ENCODE peak calls at places on chromosomes 12 and 14, in nine cellular contexts. One of them, this sample, is unnamed.

GRCh38 chr12:63945777-63946176 is 101.3 kb downstream of the SRGAP1 start:
- DNase-seq in AG09319: no peak
- DNase-seq in T-helper 1 cell: no peak
- DNase-seq in hypothalamus: no peak
- DNase-seq in HFF-Myc: no peak
- DNase-seq in NCI-H1105: no peak
- DNase-seq in MM.1S: no peak
- DNase-seq in Jurkat, Clone E6-1: no peak
- DNase-seq in AG09309: no peak
- DNase-seq in this sample: no peak

GRCh38 chr12:104411826-104412626 is 44.7 kb upstream of the CHST11 start:
- DNase-seq in AG09319: no peak
- DNase-seq in T-helper 1 cell: no peak
- DNase-seq in hypothalamus: no peak
- DNase-seq in HFF-Myc: no peak
- DNase-seq in NCI-H1105: no peak
- DNase-seq in MM.1S: no peak
- DNase-seq in Jurkat, Clone E6-1: no peak
- DNase-seq in AG09309: no peak
- DNase-seq in this sample: no peak

GRCh38 chr12:102169922-102170698 is 27.5 kb downstream of the PMCH start:
- DNase-seq in AG09319: no peak
- DNase-seq in T-helper 1 cell: no peak
- DNase-seq in hypothalamus: no peak
- DNase-seq in HFF-Myc: peak; percentile 5
- DNase-seq in NCI-H1105: peak; percentile 30
- DNase-seq in MM.1S: peak; percentile 45
- DNase-seq in Jurkat, Clone E6-1: peak; percentile 25
- DNase-seq in AG09309: no peak
- DNase-seq in this sample: peak; percentile 5

GRCh38 chr12:92827836-92828431 is 101.2 kb downstream of the EEA1 start:
- DNase-seq in AG09319: peak; percentile 10
- DNase-seq in T-helper 1 cell: no peak
- DNase-seq in hypothalamus: no peak
- DNase-seq in HFF-Myc: peak; percentile 27
- DNase-seq in NCI-H1105: no peak
- DNase-seq in MM.1S: peak; percentile 36
- DNase-seq in Jurkat, Clone E6-1: peak; percentile 59
- DNase-seq in AG09309: no peak
- DNase-seq in this sample: no peak

GRCh38 chr12:89960607-89961394 is 252.2 kb upstream of the ATP2B1 start:
- DNase-seq in AG09319: no peak
- DNase-seq in T-helper 1 cell: no peak
- DNase-seq in hypothalamus: no peak
- DNase-seq in HFF-Myc: no peak
- DNase-seq in NCI-H1105: no peak
- DNase-seq in MM.1S: no peak
- DNase-seq in Jurkat, Clone E6-1: no peak
- DNase-seq in AG09309: no peak
- DNase-seq in this sample: no peak

GRCh38 chr14:31969371-31969770 is 107.7 kb upstream of the ARHGAP5 start:
- DNase-seq in AG09319: no peak
- DNase-seq in T-helper 1 cell: no peak
- DNase-seq in hypothalamus: no peak
- DNase-seq in HFF-Myc: no peak
- DNase-seq in NCI-H1105: no peak
- DNase-seq in MM.1S: no peak
- DNase-seq in Jurkat, Clone E6-1: no peak
- DNase-seq in AG09309: no peak
- DNase-seq in this sample: no peak

GRCh38 chr12:11885261-11886038 is 185.3 kb upstream of the BCL2L14 start:
- DNase-seq in AG09319: no peak
- DNase-seq in T-helper 1 cell: no peak
- DNase-seq in hypothalamus: no peak
- DNase-seq in HFF-Myc: no peak
- DNase-seq in NCI-H1105: peak; percentile 38
- DNase-seq in MM.1S: no peak
- DNase-seq in Jurkat, Clone E6-1: no peak
- DNase-seq in AG09309: no peak
- DNase-seq in this sample: peak; percentile 83

GRCh38 chr12:12715459-12716150 is 1.6 kb upstream of the CDKN1B start:
- DNase-seq in AG09319: no peak
- DNase-seq in T-helper 1 cell: no peak
- DNase-seq in hypothalamus: no peak
- DNase-seq in HFF-Myc: no peak
- DNase-seq in NCI-H1105: peak; percentile 35
- DNase-seq in MM.1S: peak; percentile 94
- DNase-seq in Jurkat, Clone E6-1: peak; percentile 72
- DNase-seq in AG09309: no peak
- DNase-seq in this sample: no peak

GRCh38 chr12:65497645-65498044 is 219.2 kb downstream of the MSRB3 start:
- DNase-seq in AG09319: no peak
- DNase-seq in T-helper 1 cell: no peak
- DNase-seq in hypothalamus: no peak
- DNase-seq in HFF-Myc: no peak
- DNase-seq in NCI-H1105: no peak
- DNase-seq in MM.1S: no peak
- DNase-seq in Jurkat, Clone E6-1: no peak
- DNase-seq in AG09309: no peak
- DNase-seq in this sample: no peak

GRCh38 chr12:31868980-31869379 is 90.2 kb upstream of the RESF1 start:
- DNase-seq in AG09319: no peak
- DNase-seq in T-helper 1 cell: no peak
- DNase-seq in hypothalamus: no peak
- DNase-seq in HFF-Myc: peak; percentile 41
- DNase-seq in NCI-H1105: peak; percentile 88
- DNase-seq in MM.1S: no peak
- DNase-seq in Jurkat, Clone E6-1: no peak
- DNase-seq in AG09309: no peak
- DNase-seq in this sample: peak; percentile 75

GRCh38 chr14:99759546-99759925 is 33.7 kb upstream of the EML1 start:
- DNase-seq in AG09319: no peak
- DNase-seq in T-helper 1 cell: no peak
- DNase-seq in hypothalamus: no peak
- DNase-seq in HFF-Myc: no peak
- DNase-seq in NCI-H1105: no peak
- DNase-seq in MM.1S: no peak
- DNase-seq in Jurkat, Clone E6-1: no peak
- DNase-seq in AG09309: no peak
- DNase-seq in this sample: no peak

GRCh38 chr12:75526655-75527511 is 15.5 kb upstream of the KRR1 start:
- DNase-seq in AG09319: no peak
- DNase-seq in T-helper 1 cell: no peak
- DNase-seq in hypothalamus: no peak
- DNase-seq in HFF-Myc: peak; percentile 56
- DNase-seq in NCI-H1105: peak; percentile 64
- DNase-seq in MM.1S: peak; percentile 78
- DNase-seq in Jurkat, Clone E6-1: peak; percentile 29
- DNase-seq in AG09309: peak; percentile 7
- DNase-seq in this sample: peak; percentile 58

GRCh38 chr12:42129595-42130204 is 15.0 kb downstream of the GXYLT1 start:
- DNase-seq in AG09319: no peak
- DNase-seq in T-helper 1 cell: no peak
- DNase-seq in hypothalamus: no peak
- DNase-seq in HFF-Myc: peak; percentile 56
- DNase-seq in NCI-H1105: peak; percentile 20
- DNase-seq in MM.1S: peak; percentile 39
- DNase-seq in Jurkat, Clone E6-1: no peak
- DNase-seq in AG09309: no peak
- DNase-seq in this sample: peak; percentile 47

GRCh38 chr14:54650331-54651017 is 83.5 kb downstream of the SAMD4A start:
- DNase-seq in AG09319: no peak
- DNase-seq in T-helper 1 cell: no peak
- DNase-seq in hypothalamus: peak; percentile 33
- DNase-seq in HFF-Myc: peak; percentile 58
- DNase-seq in NCI-H1105: no peak
- DNase-seq in MM.1S: no peak
- DNase-seq in Jurkat, Clone E6-1: no peak
- DNase-seq in AG09309: no peak
- DNase-seq in this sample: no peak

GRCh38 chr12:116303929-116304328 is 26.4 kb upstream of the MED13L start:
- DNase-seq in AG09319: no peak
- DNase-seq in T-helper 1 cell: no peak
- DNase-seq in hypothalamus: no peak
- DNase-seq in HFF-Myc: no peak
- DNase-seq in NCI-H1105: no peak
- DNase-seq in MM.1S: no peak
- DNase-seq in Jurkat, Clone E6-1: no peak
- DNase-seq in AG09309: no peak
- DNase-seq in this sample: no peak

GRCh38 chr12:14845350-14845750 is 2.0 kb upstream of the ART4 start:
- DNase-seq in AG09319: no peak
- DNase-seq in T-helper 1 cell: no peak
- DNase-seq in hypothalamus: peak; percentile 8
- DNase-seq in HFF-Myc: no peak
- DNase-seq in NCI-H1105: peak; percentile 47
- DNase-seq in MM.1S: peak; percentile 53
- DNase-seq in Jurkat, Clone E6-1: peak; percentile 31
- DNase-seq in AG09309: no peak
- DNase-seq in this sample: peak; percentile 11

GRCh38 chr12:116996648-116997047 is 85.9 kb downstream of the FBXW8 start:
- DNase-seq in AG09319: no peak
- DNase-seq in T-helper 1 cell: no peak
- DNase-seq in hypothalamus: no peak
- DNase-seq in HFF-Myc: no peak
- DNase-seq in NCI-H1105: no peak
- DNase-seq in MM.1S: no peak
- DNase-seq in Jurkat, Clone E6-1: no peak
- DNase-seq in AG09309: no peak
- DNase-seq in this sample: no peak

GRCh38 chr12:2311001-2311778 is 258.4 kb downstream of the CACNA1C start:
- DNase-seq in AG09319: peak; percentile 88
- DNase-seq in T-helper 1 cell: no peak
- DNase-seq in hypothalamus: no peak
- DNase-seq in HFF-Myc: peak; percentile 93
- DNase-seq in NCI-H1105: no peak
- DNase-seq in MM.1S: no peak
- DNase-seq in Jurkat, Clone E6-1: no peak
- DNase-seq in AG09309: peak; percentile 92
- DNase-seq in this sample: peak; percentile 27